ENCODE peak calls at places on chromosome 5, in eight cellular contexts. W is fibroblast of lung; R is CD8-positive, alpha-beta memory T cell; G is uterus; N is adrenal gland; I is IMR-90; E is gastrocnemius medialis; M is ovary. K is an unnamed sample. For H3K4me1, the result is how much of the 10 kb centered on the place peaks cover.

GRCh38 chr5:181187500-181188213 is 17.3 kb downstream of the TRIM7 start:
- DNase-seq in M (peak), I (peak), E (no peak), R (peak), N (peak), G (peak), W (peak), K (peak)

GRCh38 chr5:81425569-81425968 is 31.6 kb upstream of the ACOT12 start:
- DNase-seq in N (no peak), M (no peak), W (peak), I (peak), E (no peak), G (no peak), R (peak), K (no peak)

GRCh38 chr5:82176115-82176514 is 102.0 kb downstream of the RPS23 start:
- DNase-seq in G (no peak), M (no peak), I (peak), W (no peak), R (no peak), E (no peak), N (no peak), K (no peak)

GRCh38 chr5:66241136-66241825 is 97.2 kb downstream of the SREK1 start:
- DNase-seq in R (no peak), I (no peak), W (no peak), G (no peak), E (no peak), N (no peak), M (no peak), K (no peak)

GRCh38 chr5:120314201-120314600 is 149.9 kb upstream of the PRR16 start:
- DNase-seq in I (peak), G (no peak), N (no peak), M (no peak), W (peak), R (no peak), E (no peak), K (no peak)

GRCh38 chr5:1317921-1318565 is 23.2 kb upstream of the TERT start:
- DNase-seq in M (no peak), G (no peak), R (no peak), I (no peak), E (no peak), N (no peak), W (no peak), K (no peak)

GRCh38 chr5:32057157-32058096 is 116.7 kb downstream of the GOLPH3 start:
- DNase-seq in R (no peak), E (no peak), G (no peak), M (no peak), I (no peak), N (no peak), W (no peak), K (no peak)

GRCh38 chr5:180084638-180085561 is 13.3 kb upstream of the RNF130 start:
- DNase-seq in M (no peak), I (no peak), W (no peak), E (no peak), R (no peak), G (no peak), N (peak), K (peak)

GRCh38 chr5:40227366-40227765 is 452.3 kb upstream of the PTGER4 start:
- DNase-seq in N (no peak), E (no peak), R (no peak), M (no peak), I (peak), G (no peak), W (peak), K (no peak)

GRCh38 chr5:169242175-169242848 is 58.6 kb downstream of the SLIT3 start:
- DNase-seq in N (no peak), I (no peak), M (no peak), W (no peak), E (no peak), R (no peak), G (no peak), K (no peak)

GRCh38 chr5:159419567-159419966 is 89.3 kb upstream of the IL12B start:
- DNase-seq in I (no peak), N (no peak), W (no peak), M (no peak), G (no peak), R (no peak), E (no peak), K (no peak)

GRCh38 chr5:181111010-181111409 is 20.0 kb downstream of the OR2V1 start:
- DNase-seq in M (no peak), E (no peak), R (no peak), G (no peak), I (no peak), N (no peak), W (no peak), K (peak)

GRCh38 chr5:136033244-136033643 is 4.5 kb downstream of the TGFBI start:
- DNase-seq in E (no peak), G (no peak), W (no peak), N (no peak), R (no peak), I (no peak), M (no peak), K (no peak)

GRCh38 chr5:7190727-7191126 is 205.2 kb upstream of the ADCY2 start:
- DNase-seq in M (no peak), W (no peak), R (no peak), G (no peak), I (no peak), N (peak), E (no peak), K (no peak)

GRCh38 chr5:108681079-108681921 is 66.4 kb upstream of the FER start:
- DNase-seq in W (peak), G (peak), N (peak), I (peak), M (no peak), R (peak), E (no peak), K (no peak)

GRCh38 chr5:14687023-14687665 is 22.6 kb downstream of the OTULIN start:
- DNase-seq in R (no peak), G (no peak), M (no peak), I (no peak), W (peak), N (no peak), E (no peak), K (no peak)

GRCh38 chr5:119031905-119032304 is 39.0 kb upstream of the DMXL1 start:
- DNase-seq in N (no peak), E (no peak), G (no peak), M (no peak), W (peak), R (no peak), I (no peak), K (no peak)

GRCh38 chr5:125422342-125422741 is 675.9 kb upstream of the ZNF608 start:
- DNase-seq in N (no peak), R (no peak), W (no peak), I (no peak), G (no peak), E (no peak), M (no peak), K (no peak)

GRCh38 chr5:179828756-179829421 is 8.2 kb downstream of the SQSTM1 start:
- DNase-seq in R (no peak), I (no peak), W (no peak), G (no peak), M (no peak), E (no peak), N (no peak), K (no peak)

GRCh38 chr5:181099453-181100086 is 31.4 kb downstream of the OR2V1 start:
- DNase-seq in R (no peak), N (no peak), G (no peak), M (no peak), I (no peak), E (no peak), W (no peak), K (no peak)

GRCh38 chr5:151480859-151481258 is 33.5 kb downstream of the SLC36A1 start:
- DNase-seq in I (peak), W (peak), M (no peak), G (no peak), E (peak), R (no peak), N (peak), K (peak)

GRCh38 chr5:80168388-80169028 is 87.3 kb downstream of the SERINC5 start:
- DNase-seq in M (no peak), N (no peak), W (no peak), G (no peak), I (no peak), E (no peak), R (no peak), K (no peak)

GRCh38 chr5:67493676-67494075 is 297.1 kb upstream of the CD180 start:
- DNase-seq in G (no peak), W (peak), N (peak), I (no peak), M (peak), E (peak), R (no peak), K (no peak)

GRCh38 chr5:69007726-69008368 is 86.0 kb upstream of the SLC30A5 start:
- DNase-seq in E (peak), M (peak), G (peak), I (peak), N (peak), R (peak), W (peak), K (peak)

GRCh38 chr5:45695011-45695667 is 1.0 kb downstream of the HCN1 start:
- DNase-seq in M (no peak), I (no peak), W (no peak), G (no peak), E (no peak), N (peak), R (no peak), K (no peak)

GRCh38 chr5:174409070-174409469 is 315.3 kb upstream of the MSX2 start:
- DNase-seq in I (no peak), W (no peak), E (no peak), G (no peak), N (no peak), R (no peak), M (no peak), K (no peak)

GRCh38 chr5:168368854-168369253 is 77.4 kb downstream of the WWC1 start:
- DNase-seq in E (no peak), W (no peak), I (no peak), M (no peak), N (no peak), R (no peak), G (no peak), K (no peak)

GRCh38 chr5:127870914-127871313 is 167.7 kb downstream of the CCDC192 start:
- DNase-seq in E (peak), N (peak), I (no peak), M (peak), W (peak), R (no peak), G (peak), K (peak)

GRCh38 chr5:19002111-19002510 is 985.9 kb downstream of the CDH18 start:
- DNase-seq in N (no peak), E (no peak), R (no peak), G (no peak), M (no peak), W (no peak), I (no peak), K (no peak)

GRCh38 chr5:132260714-132261615 is 3.5 kb downstream of the PDLIM4 start:
- DNase-seq in M (peak), R (no peak), I (peak), E (no peak), G (peak), W (peak), N (peak), K (peak)

GRCh38 chr5:30605693-30606268 is 587.7 kb upstream of the CDH6 start:
- DNase-seq in R (no peak), W (no peak), I (no peak), E (no peak), N (no peak), M (no peak), G (no peak), K (no peak)

GRCh38 chr5:155689403-155689802 is 637.6 kb upstream of the SGCD start:
- DNase-seq in W (no peak), G (no peak), E (no peak), M (no peak), R (no peak), I (no peak), N (no peak), K (no peak)

GRCh38 chr5:152092580-152092979 is 167.9 kb upstream of the GLRA1 start:
- DNase-seq in N (no peak), W (peak), G (no peak), I (no peak), M (no peak), R (no peak), E (no peak), K (no peak)

GRCh38 chr5:103092676-103093075 is 27.3 kb downstream of the GIN1 start:
- DNase-seq in G (no peak), I (no peak), M (no peak), W (no peak), R (no peak), E (no peak), N (no peak), K (no peak)

GRCh38 chr5:148988328-148988727 is 74.5 kb downstream of the SH3TC2 start:
- DNase-seq in M (no peak), R (no peak), E (peak), I (no peak), W (peak), G (no peak), N (no peak), K (no peak)

GRCh38 chr5:81023261-81024015 is 63.3 kb downstream of the RASGRF2 start:
- DNase-seq in E (no peak), N (no peak), I (no peak), W (no peak), G (no peak), R (no peak), M (no peak), K (no peak)

GRCh38 chr5:78971998-78972397 is 13.1 kb downstream of the ARSB start:
- DNase-seq in R (no peak), W (no peak), I (no peak), M (no peak), G (no peak), E (no peak), N (no peak), K (no peak)

GRCh38 chr5:76715734-76716455 is at the start of gene F2R:
- DNase-seq in I (peak), N (no peak), E (no peak), M (peak), R (peak), W (peak), G (no peak), K (no peak)

GRCh38 chr5:124860271-124860670 is 113.8 kb upstream of the ZNF608 start:
- DNase-seq in M (no peak), I (peak), N (no peak), G (no peak), E (no peak), R (no peak), W (peak), K (no peak)

GRCh38 chr5:56415356-56415765 is 182.2 kb upstream of the ANKRD55 start:
- DNase-seq in E (peak), G (no peak), W (peak), R (no peak), I (peak), N (peak), M (no peak), K (peak)

GRCh38 chr5:42840279-42840678 is 28.6 kb upstream of the SELENOP start:
- DNase-seq in W (peak), G (peak), I (peak), R (no peak), N (peak), E (peak), M (peak), K (no peak)
- H3K27ac ChIP-seq in W (no peak), G (peak), I (peak), R (no peak), N (peak), E (peak), M (no peak), K (peak)

GRCh38 chr5:54526604-54527359 is 9.2 kb downstream of the SNX18 start:
- DNase-seq in M (no peak), R (no peak), N (no peak), E (no peak), G (no peak), I (no peak), W (no peak), K (no peak)
- H3K4me1 ChIP-seq in M (under half), R (half or more), N (under half), E (half or more), G (under half), I (under half), W (under half), K (under half)

GRCh38 chr5:142955628-142956027 is 185.5 kb downstream of the ARHGAP26 start:
- DNase-seq in G (no peak), I (no peak), N (no peak), R (no peak), M (no peak), E (no peak), W (no peak), K (no peak)
- H3K27ac ChIP-seq in G (no peak), I (no peak), N (no peak), R (no peak), M (no peak), E (no peak), W (no peak), K (no peak)

GRCh38 chr5:172886974-172887491 is 53.0 kb downstream of the ERGIC1 start:
- DNase-seq in N (peak), I (peak), G (peak), M (peak), W (peak), R (no peak), E (peak), K (peak)

GRCh38 chr5:172887735-172888134 is 53.7 kb downstream of the ERGIC1 start:
- DNase-seq in G (peak), N (peak), I (peak), W (peak), R (no peak), M (peak), E (no peak), K (no peak)

GRCh38 chr5:172891716-172892421 is 57.8 kb downstream of the ERGIC1 start:
- DNase-seq in G (peak), N (peak), E (no peak), R (no peak), W (no peak), I (no peak), M (peak), K (peak)

GRCh38 chr5:172892713-172893112 is 58.7 kb downstream of the ERGIC1 start:
- DNase-seq in W (no peak), E (peak), N (no peak), I (no peak), M (no peak), G (no peak), R (no peak), K (no peak)

GRCh38 chr5:172890659-172891058 is 56.6 kb downstream of the ERGIC1 start:
- DNase-seq in E (no peak), M (no peak), R (no peak), G (no peak), I (no peak), W (no peak), N (no peak), K (no peak)
- H3K4me1 ChIP-seq in E (under half), M (under half), R (under half), G (under half), I (under half), W (under half), N (under half), K (under half)

GRCh38 chr5:39172593-39172992 is 46.8 kb downstream of the FYB1 start:
- DNase-seq in R (no peak), N (no peak), G (no peak), E (no peak), I (no peak), W (no peak), M (no peak), K (no peak)

GRCh38 chr5:39171647-39172046 is 47.7 kb downstream of the FYB1 start:
- DNase-seq in W (no peak), M (no peak), I (no peak), G (no peak), N (no peak), R (no peak), E (no peak), K (no peak)

GRCh38 chr5:39175273-39175955 is 43.9 kb downstream of the FYB1 start:
- DNase-seq in G (no peak), M (no peak), W (no peak), R (no peak), E (no peak), I (no peak), N (no peak), K (no peak)

GRCh38 chr5:39176740-39177628 is 42.4 kb downstream of the FYB1 start:
- DNase-seq in G (no peak), W (no peak), E (no peak), M (no peak), R (peak), I (no peak), N (no peak), K (no peak)

DNA sequence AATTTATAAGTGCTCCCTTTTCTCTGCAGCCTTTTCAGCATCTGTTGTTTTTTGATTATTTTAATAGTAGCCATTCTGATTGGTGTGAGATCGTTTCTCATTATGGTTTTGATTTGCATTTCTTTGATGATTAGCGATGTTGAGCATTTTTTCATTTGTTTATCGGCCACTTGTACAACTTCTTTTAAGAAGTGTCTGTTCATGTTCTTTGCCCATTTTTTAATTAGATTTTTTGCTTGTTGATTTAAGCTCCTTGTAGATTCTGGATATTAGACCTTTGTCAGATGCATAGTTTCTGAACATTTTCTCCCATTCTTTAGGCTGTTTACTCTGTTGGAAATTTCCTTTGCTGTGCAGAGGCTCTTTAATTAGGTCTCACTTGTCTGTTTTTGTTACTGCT is 46.3 kb downstream of the FYB1 start:
- DNase-seq in E (no peak), I (no peak), N (no peak), G (no peak), W (no peak), M (no peak), R (no peak), K (no peak)
- H3K27ac ChIP-seq in E (no peak), I (no peak), N (no peak), G (no peak), W (no peak), M (no peak), R (no peak), K (no peak)

DNA sequence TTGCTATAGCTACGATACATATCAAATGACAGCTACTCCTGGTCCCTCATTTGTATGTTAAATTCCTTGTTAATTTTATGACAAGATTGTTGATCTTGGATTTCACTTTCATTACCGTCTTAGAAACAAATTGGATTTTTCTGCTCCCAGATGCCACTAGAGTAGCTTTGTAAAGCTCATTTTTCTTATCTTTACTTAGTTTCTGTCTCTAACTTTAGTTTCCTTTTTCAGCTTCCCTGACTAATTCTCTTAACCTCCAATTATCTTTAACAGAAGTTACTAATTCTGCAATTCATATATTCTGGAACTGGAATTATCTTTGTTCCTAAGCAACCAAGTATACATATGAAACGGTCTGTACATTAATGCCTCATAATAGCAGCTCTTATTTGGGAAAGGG is 16.6 kb downstream of the ITGA1 start:
- DNase-seq in I (no peak), N (no peak), G (no peak), W (no peak), M (no peak), R (no peak), E (no peak), K (no peak)
- H3K4me1 ChIP-seq in I (under half), N (under half), G (under half), W (under half), M (under half), R (under half), E (half or more), K (half or more)

GRCh38 chr5:126515337-126515736 is 79.7 kb downstream of the ALDH7A1 start:
- DNase-seq in E (no peak), N (no peak), W (no peak), M (no peak), R (no peak), G (no peak), I (no peak), K (no peak)

GRCh38 chr5:126514159-126515141 is 80.6 kb downstream of the ALDH7A1 start:
- DNase-seq in G (no peak), N (no peak), W (peak), R (no peak), M (peak), E (no peak), I (peak), K (no peak)

GRCh38 chr5:126512451-126512850 is 82.6 kb downstream of the ALDH7A1 start:
- DNase-seq in M (no peak), R (no peak), G (no peak), W (no peak), E (no peak), I (no peak), N (no peak), K (no peak)

GRCh38 chr5:126513302-126513701 is 81.7 kb downstream of the ALDH7A1 start:
- DNase-seq in W (no peak), N (no peak), R (no peak), G (no peak), E (no peak), I (no peak), M (peak), K (no peak)

GRCh38 chr5:126513703-126514102 is 81.3 kb downstream of the ALDH7A1 start:
- DNase-seq in I (peak), G (no peak), R (no peak), E (no peak), N (no peak), W (no peak), M (peak), K (no peak)
- H3K27ac ChIP-seq in I (peak), G (peak), R (peak), E (no peak), N (peak), W (peak), M (peak), K (peak)

DNA sequence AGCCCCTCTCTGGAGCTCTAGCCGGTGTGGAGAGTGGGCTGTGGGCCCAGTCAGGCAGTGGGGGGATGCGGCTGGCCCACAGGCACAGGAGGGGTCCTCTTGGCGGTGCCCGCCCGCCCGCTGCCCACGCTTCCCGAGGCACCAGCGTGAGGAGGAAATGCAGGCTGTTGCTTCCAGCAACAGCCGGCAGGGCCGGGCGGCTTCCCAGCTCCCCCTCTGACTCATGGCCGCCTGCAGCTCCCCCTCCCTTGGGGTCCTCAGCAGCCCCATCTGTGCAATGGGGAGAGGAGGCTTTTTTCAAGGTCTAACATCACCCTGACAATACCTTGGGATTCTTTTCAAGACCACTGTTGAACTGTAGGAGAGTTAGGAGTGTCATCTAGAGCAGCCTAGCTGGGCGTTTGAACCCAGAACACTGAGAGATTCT is 10.4 kb downstream of the CXXC5 start:
- DNase-seq in N (no peak), E (no peak), G (no peak), R (no peak), M (no peak), W (peak), I (peak), K (no peak)
- H3K4me1 ChIP-seq in N (half or more), E (half or more), G (under half), R (under half), M (under half), W (under half), I (half or more), K (under half)